ENCODE peak calls at places on chromosomes 3 and 15, in seven cellular contexts. D is neuronal stem cell, N is mesendoderm, M is IMR-90, G is mesenchymal stem cell, F is H9, R is H1. P is an unnamed sample.

GRCh38 chr3:190131329-190131728 is 10.6 kb upstream of the P3H2 start:
- DNase-seq in D (no peak), N (no peak), M (peak; percentile 88), R (no peak), G (peak; percentile 62), F (no peak), P (no peak)

GRCh38 chr15:55532944-55533343 is 24.9 kb upstream of the DNAAF4 start:
- DNase-seq in R (no peak), G (no peak), N (no peak), F (no peak), M (no peak), D (no peak), P (no peak)

GRCh38 chr3:125051205-125051604 is 4.6 kb downstream of the HEG1 start:
- DNase-seq in M (no peak), F (no peak), G (no peak), N (no peak), R (no peak), D (no peak), P (no peak)

GRCh38 chr3:64161481-64161952 is 63.7 kb downstream of the PRICKLE2 start:
- DNase-seq in F (no peak), N (no peak), D (no peak), G (no peak), M (no peak), R (no peak), P (no peak)

GRCh38 chr3:197013989-197014388 is 15.6 kb downstream of the MELTF start:
- DNase-seq in F (no peak), D (no peak), N (no peak), M (no peak), G (no peak), R (no peak), P (no peak)

GRCh38 chr15:33114484-33114767 is 80.1 kb downstream of the FMN1 start:
- DNase-seq in D (no peak), G (no peak), F (no peak), R (no peak), N (no peak), M (peak; percentile 97), P (no peak)

GRCh38 chr15:40270246-40270995 is 12.4 kb downstream of the ANKRD63 start:
- DNase-seq in G (no peak), D (no peak), N (no peak), M (no peak), R (no peak), F (no peak), P (no peak)

GRCh38 chr3:76631251-76631650 is 408.6 kb upstream of the ROBO2 start:
- DNase-seq in R (no peak), N (no peak), D (no peak), G (no peak), M (no peak), F (no peak), P (no peak)

GRCh38 chr3:184737641-184738518 is 26.0 kb upstream of the MAGEF1 start:
- DNase-seq in N (no peak), M (peak; percentile 72), G (peak; percentile 76), D (no peak), R (peak; percentile 37), F (no peak), P (peak; percentile 56)

GRCh38 chr3:23710555-23710954 is 95.2 kb upstream of the UBE2E1 start:
- DNase-seq in R (no peak), D (no peak), G (peak; percentile 99), F (peak; percentile 86), M (peak; percentile 98), N (peak; percentile 98), P (peak; percentile 96)

GRCh38 chr3:42001777-42002176 is 39.9 kb upstream of the ULK4 start:
- DNase-seq in G (no peak), F (no peak), M (peak; percentile 13), D (no peak), R (no peak), N (no peak), P (no peak)

GRCh38 chr15:69021895-69022294 is 7.4 kb downstream of the NOX5 start:
- DNase-seq in D (no peak), N (no peak), R (no peak), M (peak; percentile 29), G (peak; percentile 69), F (no peak), P (no peak)

GRCh38 chr3:183259621-183260020 is 6.6 kb downstream of the B3GNT5 start:
- DNase-seq in F (no peak), R (no peak), N (no peak), G (no peak), M (no peak), D (no peak), P (no peak)

GRCh38 chr3:183261103-183261502 is 8.1 kb downstream of the B3GNT5 start:
- DNase-seq in F (no peak), G (no peak), N (no peak), D (no peak), M (no peak), R (no peak), P (no peak)

GRCh38 chr3:183262979-183263378 is 9.9 kb downstream of the B3GNT5 start:
- DNase-seq in N (no peak), R (no peak), D (no peak), M (no peak), F (no peak), G (no peak), P (no peak)

GRCh38 chr3:183259087-183259486 is 6.0 kb downstream of the B3GNT5 start:
- DNase-seq in G (no peak), M (no peak), R (no peak), F (no peak), N (no peak), D (no peak), P (no peak)

GRCh38 chr3:183260167-183260904 is 7.3 kb downstream of the B3GNT5 start:
- DNase-seq in M (no peak), G (no peak), N (no peak), D (no peak), F (no peak), R (no peak), P (no peak)
- H3K9ac ChIP-seq in M (no peak overlapping the region), G (no peak overlapping the region), N (no peak overlapping the region), D (no peak overlapping the region), F (no peak overlapping the region), R (no peak overlapping the region), P (no peak overlapping the region)

GRCh38 chr3:113234688-113235260 is 23.4 kb downstream of the BOC start:
- DNase-seq in N (peak; percentile 38), F (no peak), R (no peak), D (no peak), G (peak; percentile 79), M (peak; percentile 38), P (no peak)
- H3K4ac ChIP-seq in N (no peak overlapping the region), F (no peak overlapping the region), R (no peak overlapping the region), D (no peak overlapping the region), G (peak overlapping the region; percentile 71), M (no peak overlapping the region), P (no peak overlapping the region)

GRCh38 chr3:178989821-178990220 is 81.8 kb downstream of the ZMAT3 start:
- DNase-seq in M (no peak), N (no peak), F (no peak), G (no peak), R (no peak), D (no peak), P (no peak)
- H3K18ac ChIP-seq in M (no peak overlapping the region), N (no peak overlapping the region), F (no peak overlapping the region), G (no peak overlapping the region), R (no peak overlapping the region), D (no peak overlapping the region), P (no peak overlapping the region)

DNA sequence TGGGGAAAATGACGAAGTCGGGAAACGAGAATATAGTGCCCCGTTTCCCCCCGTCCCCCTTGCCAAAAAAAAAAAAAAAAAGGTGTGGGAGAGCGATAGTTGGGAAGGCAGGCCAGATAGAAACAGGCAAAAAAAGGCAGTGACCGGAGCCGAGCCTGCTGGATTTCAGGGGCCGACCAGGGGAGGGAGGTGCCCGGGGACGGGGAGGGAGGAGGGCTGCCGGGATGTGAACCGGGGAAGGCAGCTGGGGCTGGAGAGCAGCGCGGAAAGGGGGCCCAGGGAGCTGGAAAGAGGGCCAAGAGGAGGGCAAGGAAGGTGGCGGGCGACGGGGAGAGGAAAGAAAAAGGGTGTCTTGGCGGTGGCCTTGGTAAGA is 831 bp downstream of the LRRN1 start:
- DNase-seq in M (no peak), R (no peak), G (no peak), D (peak; percentile 27), N (peak; percentile 79), F (peak; percentile 34), P (no peak)
- H3K9ac ChIP-seq in M (no peak overlapping the region), R (peak overlapping the region; percentile 92), G (no peak overlapping the region), D (peak overlapping the region; percentile 97), N (peak overlapping the region; percentile 83), F (peak overlapping the region; percentile 92), P (peak overlapping the region; percentile 100)

GRCh38 chr15:36617529-36618196 is 38.2 kb downstream of the CDIN1 start:
- DNase-seq in N (no peak), D (no peak), R (no peak), F (no peak), G (no peak), M (no peak), P (no peak)
- H3K4ac ChIP-seq in N (no peak overlapping the region), D (no peak overlapping the region), R (no peak overlapping the region), F (no peak overlapping the region), G (no peak overlapping the region), M (no peak overlapping the region), P (no peak overlapping the region)

DNA sequence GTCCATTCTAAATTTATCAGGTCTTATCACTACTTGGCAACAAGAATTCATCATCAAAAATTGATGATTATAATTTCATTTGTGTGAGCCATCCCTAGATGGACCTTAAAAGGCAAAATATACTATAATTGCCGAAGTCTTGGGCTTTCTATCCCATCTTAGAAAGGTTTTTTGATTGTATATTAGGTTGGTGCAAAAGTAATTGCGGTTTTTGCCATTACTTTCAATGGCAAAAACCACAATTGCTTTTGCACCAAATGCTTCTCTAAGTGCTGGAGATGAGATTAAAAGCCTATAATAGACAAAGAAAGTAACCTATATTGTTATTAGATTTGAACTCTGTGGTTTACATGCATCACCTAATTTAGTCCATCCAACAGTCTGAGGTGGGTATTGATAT is 612.9 kb downstream of the ZNF385D start:
- DNase-seq in M (no peak), F (no peak), G (no peak), R (no peak), D (no peak), N (no peak), P (no peak)
- H3K18ac ChIP-seq in M (no peak overlapping the region), F (no peak overlapping the region), G (no peak overlapping the region), R (no peak overlapping the region), D (no peak overlapping the region), N (no peak overlapping the region), P (no peak overlapping the region)

GRCh38 chr3:177468816-177469590 is 271.7 kb upstream of the TBL1XR1 start:
- DNase-seq in N (peak; percentile 75), M (peak; percentile 49), F (no peak), R (no peak), G (peak; percentile 53), D (no peak), P (peak; percentile 73)
- H3K9ac ChIP-seq in N (no peak overlapping the region), M (no peak overlapping the region), F (no peak overlapping the region), R (no peak overlapping the region), G (peak overlapping the region; percentile 48), D (no peak overlapping the region), P (no peak overlapping the region)

DNA sequence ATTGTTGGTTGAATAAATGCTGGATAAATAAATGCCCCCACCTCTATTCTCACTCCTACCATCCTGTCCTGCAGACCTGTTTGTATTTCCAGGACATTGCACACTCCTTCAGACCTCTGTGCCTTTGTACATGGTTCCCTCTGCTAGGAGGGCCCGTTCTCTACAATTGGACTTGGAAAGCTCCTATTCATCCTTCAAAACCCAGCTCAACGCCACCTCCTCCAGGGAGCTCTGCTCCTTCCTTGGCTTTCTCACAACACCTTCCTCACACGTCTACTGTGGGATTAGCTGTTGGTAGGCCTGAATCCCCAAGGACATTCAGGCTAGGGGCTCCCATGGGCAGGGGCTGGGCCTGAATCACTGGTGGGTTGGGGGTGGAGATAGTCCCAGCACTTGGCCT is 78.7 kb upstream of the SEC13 start:
- DNase-seq in M (no peak), G (no peak), D (no peak), N (no peak), F (no peak), R (no peak), P (no peak)
- H3K4ac ChIP-seq in M (no peak overlapping the region), G (no peak overlapping the region), D (no peak overlapping the region), N (no peak overlapping the region), F (no peak overlapping the region), R (no peak overlapping the region), P (no peak overlapping the region)